ENCODE peak calls at places on chromosomes 1 and 21, in five cellular contexts. T is astrocyte of the cerebellum; H is stimulated activated effector memory CD8-positive, alpha-beta T cell treated with anti-CD3 and anti-CD28 coated beads, Interleukin-12 subunit alpha, Interleukin-12 subunit beta, amount 100 ng/mL, for 72 hours; B is glomerular endothelial cell; K is fibroblast of the aortic adventitia. W is an unnamed sample.

GRCh38 chr1:24351918-24352637 is 32.9 kb downstream of the GRHL3 start:
- DNase-seq in T (no peak), H (peak; percentile 26), B (no peak), K (peak; percentile 17), W (no peak)

GRCh38 chr1:53896673-53897229 is 2.8 kb downstream of the DIO1 start:
- DNase-seq in H (no peak), T (peak; percentile 74), B (no peak), K (peak; percentile 93), W (no peak)

GRCh38 chr1:95002657-95003432 is 69.9 kb downstream of the ALG14 start:
- DNase-seq in K (no peak), B (no peak), H (no peak), T (peak; percentile 32), W (no peak)

GRCh38 chr1:112983540-112984131 is 27.6 kb upstream of the SLC16A1 start:
- DNase-seq in K (no peak), H (no peak), T (no peak), B (no peak), W (no peak)

GRCh38 chr1:167297222-167298214 is 76.8 kb downstream of the POU2F1 start:
- DNase-seq in K (peak; percentile 34), B (no peak), H (no peak), T (no peak), W (no peak)

GRCh38 chr1:244092293-244093264 is 41.5 kb downstream of the ZBTB18 start:
- DNase-seq in B (no peak), T (peak; percentile 81), K (peak; percentile 76), H (no peak), W (no peak)

GRCh38 chr1:20871419-20871818 is 84.3 kb upstream of the HP1BP3 start:
- DNase-seq in T (no peak), K (no peak), B (no peak), H (no peak), W (no peak)

GRCh38 chr1:80988896-80989295 is 811.8 kb upstream of the ADGRL2 start:
- DNase-seq in K (peak; percentile 8), H (no peak), T (no peak), B (no peak), W (no peak)

GRCh38 chr1:221644176-221644510 is 97.7 kb downstream of the DUSP10 start:
- DNase-seq in T (no peak), B (no peak), H (no peak), K (no peak), W (no peak)

GRCh38 chr1:46179138-46180081 is 3.1 kb upstream of the P3R3URF start:
- DNase-seq in K (peak; percentile 90), H (peak; percentile 44), T (peak; percentile 80), B (peak; percentile 58), W (no peak)

GRCh38 chr21:46048926-46049889 is 48.7 kb upstream of the COL6A2 start:
- DNase-seq in T (peak; percentile 99), H (no peak), K (peak; percentile 100), B (no peak), W (no peak)

GRCh38 chr1:15406911-15407559 is 2.7 kb upstream of the EFHD2 start:
- DNase-seq in H (no peak), T (peak; percentile 56), K (peak; percentile 89), B (no peak), W (no peak)

GRCh38 chr1:156090822-156091188 is 8.5 kb upstream of the MEX3A start:
- DNase-seq in K (peak; percentile 85), B (no peak), H (peak; percentile 82), T (peak; percentile 73), W (peak; percentile 68)

GRCh38 chr1:22341791-22342605 is 109.7 kb upstream of the ZBTB40 start:
- DNase-seq in T (no peak), B (no peak), H (no peak), K (peak; percentile 34), W (no peak)

GRCh38 chr1:175803413-175803812 is 60.0 kb upstream of the TNR start:
- DNase-seq in K (no peak), T (no peak), B (no peak), H (no peak), W (no peak)

GRCh38 chr1:203839081-203839480 is 22.3 kb upstream of the SNRPE start:
- DNase-seq in T (peak; percentile 81), B (no peak), H (no peak), K (peak; percentile 94), W (no peak)

GRCh38 chr1:107058245-107059032 is 2.0 kb downstream of the PRMT6 start:
- DNase-seq in T (no peak), K (no peak), H (no peak), B (no peak), W (no peak)

GRCh38 chr1:151513626-151514101 is 2.5 kb downstream of the CGN start:
- DNase-seq in B (no peak), K (no peak), H (no peak), T (no peak), W (no peak)

GRCh38 chr1:197312163-197312562 is 44.1 kb downstream of the CRB1 start:
- DNase-seq in K (no peak), B (no peak), T (no peak), H (no peak), W (no peak)

GRCh38 chr1:198179556-198179981 is 22.8 kb downstream of the NEK7 start:
- DNase-seq in T (peak; percentile 78), K (peak; percentile 24), H (no peak), B (no peak), W (no peak)

GRCh38 chr1:203906932-203907331 is 45.5 kb downstream of the SNRPE start:
- DNase-seq in B (no peak), H (no peak), K (peak; percentile 93), T (peak; percentile 80), W (no peak)

GRCh38 chr1:243943671-243944428 is 93.8 kb upstream of the AKT3 start:
- DNase-seq in H (no peak), B (no peak), K (no peak), T (no peak), W (no peak)

W was measured in T-helper 2 cell.